ENCODE peak calls at places on chromosomes 7 and 10, in seven cellular contexts. G, W, U, Y, X, E and N are unnamed samples.

GRCh38 chr7:29852457-29852856 is 46.1 kb downstream of the WIPF3 start:
- DNase-seq in G (no peak), W (no peak), U (no peak), Y (no peak), X (no peak), E (no peak), N (no peak)

GRCh38 chr10:101014230-101014884 is 14.7 kb downstream of the LZTS2 start:
- DNase-seq in G (peak; percentile 84), W (peak; percentile 93), U (peak; percentile 75), Y (peak; percentile 80), X (no peak), E (peak; percentile 63), N (peak; percentile 54)

GRCh38 chr7:57348646-57349269 is 101.2 kb upstream of the ZNF716 start:
- DNase-seq in G (no peak), W (no peak), U (no peak), Y (no peak), X (no peak), E (no peak), N (no peak)

GRCh38 chr10:103661198-103661950 is 167.9 kb downstream of the NEURL1 start:
- DNase-seq in G (peak; percentile 82), W (peak; percentile 46), U (peak; percentile 93), Y (peak; percentile 93), X (peak; percentile 57), E (no peak), N (peak; percentile 22)

GRCh38 chr7:85730016-85730415 is 543.2 kb upstream of the SEMA3D start:
- DNase-seq in G (no peak), W (no peak), U (peak; percentile 51), Y (no peak), X (no peak), E (no peak), N (no peak)

GRCh38 chr7:100430450-100431285 is 1.0 kb downstream of the MEPCE start:
- DNase-seq in G (no peak), W (no peak), U (peak; percentile 55), Y (no peak), X (no peak), E (no peak), N (peak; percentile 39)

GRCh38 chr7:66840316-66840715 is 80.7 kb upstream of the TMEM248 start:
- DNase-seq in G (no peak), W (no peak), U (no peak), Y (no peak), X (no peak), E (no peak), N (no peak)

GRCh38 chr10:7491949-7492659 is 81.3 kb upstream of the SFMBT2 start:
- DNase-seq in G (no peak), W (no peak), U (no peak), Y (no peak), X (no peak), E (no peak), N (no peak)

GRCh38 chr10:6321880-6322279 is 119.1 kb downstream of the PFKFB3 start:
- DNase-seq in G (no peak), W (no peak), U (peak; percentile 67), Y (peak; percentile 56), X (no peak), E (no peak), N (no peak)

GRCh38 chr7:150565239-150565638 is 2.0 kb upstream of the GIMAP4 start:
- DNase-seq in G (no peak), W (no peak), U (no peak), Y (no peak), X (no peak), E (no peak), N (no peak)

GRCh38 chr7:16025696-16026095 is 339.2 kb upstream of the MEOX2 start:
- DNase-seq in G (no peak), W (no peak), U (no peak), Y (no peak), X (no peak), E (no peak), N (no peak)